ENCODE peak calls at places on chromosomes 6 and 20, in five cellular contexts. One of them, this sample, is unnamed.

GRCh38 chr6:18307006-18307405 is 42.7 kb upstream of the DEK start:
- DNase-seq in transverse colon: no peak
- DNase-seq in endothelial cell of umbilical vein: no peak
- DNase-seq in HepG2: no peak
- DNase-seq in spleen: no peak
- DNase-seq in this sample: no peak

GRCh38 chr6:2871102-2871501 is 29.4 kb upstream of the SERPINB1 start:
- DNase-seq in transverse colon: no peak
- DNase-seq in endothelial cell of umbilical vein: no peak
- DNase-seq in HepG2: no peak
- DNase-seq in spleen: no peak
- DNase-seq in this sample: no peak

GRCh38 chr20:62583424-62583920 is 58.8 kb upstream of the SLCO4A1 start:
- DNase-seq in transverse colon: no peak
- DNase-seq in endothelial cell of umbilical vein: no peak
- DNase-seq in HepG2: no peak
- DNase-seq in spleen: no peak
- DNase-seq in this sample: no peak

GRCh38 chr6:28281288-28282064 is at the start of gene PGBD1:
- DNase-seq in transverse colon: peak
- DNase-seq in endothelial cell of umbilical vein: peak
- DNase-seq in HepG2: peak
- DNase-seq in spleen: peak
- DNase-seq in this sample: peak

GRCh38 chr6:154246723-154247118 is 109.9 kb downstream of the IPCEF1 start:
- DNase-seq in transverse colon: no peak
- DNase-seq in endothelial cell of umbilical vein: no peak
- DNase-seq in HepG2: no peak
- DNase-seq in spleen: no peak
- DNase-seq in this sample: no peak

GRCh38 chr6:28734443-28734959 is 189.3 kb downstream of the TRIM27 start:
- DNase-seq in transverse colon: no peak
- DNase-seq in endothelial cell of umbilical vein: no peak
- DNase-seq in HepG2: no peak
- DNase-seq in spleen: no peak
- DNase-seq in this sample: no peak

GRCh38 chr6:53813096-53813495 is 18.3 kb downstream of the LRRC1 start:
- DNase-seq in transverse colon: peak
- DNase-seq in endothelial cell of umbilical vein: peak
- DNase-seq in HepG2: no peak
- DNase-seq in spleen: no peak
- DNase-seq in this sample: no peak

GRCh38 chr6:109174911-109175310 is 79.6 kb downstream of the CEP57L1 start:
- DNase-seq in transverse colon: no peak
- DNase-seq in endothelial cell of umbilical vein: no peak
- DNase-seq in HepG2: no peak
- DNase-seq in spleen: no peak
- DNase-seq in this sample: no peak

GRCh38 chr20:3239026-3239866 is at the start of gene SLC4A11:
- DNase-seq in transverse colon: peak
- DNase-seq in endothelial cell of umbilical vein: peak
- DNase-seq in HepG2: peak
- DNase-seq in spleen: peak
- DNase-seq in this sample: peak

GRCh38 chr6:44925100-44925739 is 402.9 kb upstream of the RUNX2 start:
- DNase-seq in transverse colon: no peak
- DNase-seq in endothelial cell of umbilical vein: peak
- DNase-seq in HepG2: peak
- DNase-seq in spleen: no peak
- DNase-seq in this sample: no peak

GRCh38 chr6:157235600-157236039 is 87.7 kb downstream of the TMEM242 start:
- DNase-seq in transverse colon: peak
- DNase-seq in endothelial cell of umbilical vein: peak
- DNase-seq in HepG2: peak
- DNase-seq in spleen: peak
- DNase-seq in this sample: peak

GRCh38 chr6:82259389-82259788 is 11.8 kb upstream of the IBTK start:
- DNase-seq in transverse colon: no peak
- DNase-seq in endothelial cell of umbilical vein: no peak
- DNase-seq in HepG2: no peak
- DNase-seq in spleen: no peak
- DNase-seq in this sample: no peak

GRCh38 chr6:157977176-157977804 is 4.4 kb upstream of the SYNJ2 start:
- DNase-seq in transverse colon: no peak
- DNase-seq in endothelial cell of umbilical vein: no peak
- DNase-seq in HepG2: no peak
- DNase-seq in spleen: no peak
- DNase-seq in this sample: no peak

GRCh38 chr20:4171538-4172116 is 156.3 kb upstream of the RNF24 start:
- DNase-seq in transverse colon: no peak
- DNase-seq in endothelial cell of umbilical vein: peak
- DNase-seq in HepG2: peak
- DNase-seq in spleen: no peak
- DNase-seq in this sample: no peak

DNA sequence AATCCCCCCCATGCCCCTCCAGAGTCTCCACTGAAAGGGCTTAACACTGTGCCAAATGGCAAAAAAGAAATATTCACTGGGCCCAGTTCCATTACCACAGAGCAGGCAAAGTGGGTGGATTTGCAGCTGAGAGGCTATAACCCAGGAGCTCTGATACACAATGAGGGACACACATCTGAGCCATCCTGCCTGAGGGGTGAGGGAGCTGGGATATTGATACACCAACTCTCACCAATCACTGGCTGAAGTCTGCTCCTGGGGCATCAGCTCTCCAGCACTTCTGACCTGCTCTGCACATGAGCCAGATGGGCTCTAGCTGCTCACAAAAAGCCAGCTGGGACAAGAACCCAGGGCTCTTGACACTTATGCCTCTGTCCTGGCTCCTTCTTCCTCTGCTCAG is 4.9 kb downstream of the BPIFB1 start:
- DNase-seq in transverse colon: no peak
- DNase-seq in endothelial cell of umbilical vein: no peak
- DNase-seq in HepG2: no peak
- DNase-seq in spleen: no peak
- DNase-seq in this sample: no peak
- TF ChIP-seq POLR2AphosphoS5 in transverse colon: no peak
- TF ChIP-seq POLR2AphosphoS5 in endothelial cell of umbilical vein: no peak
- TF ChIP-seq POLR2AphosphoS5 in HepG2: no peak
- TF ChIP-seq POLR2AphosphoS5 in spleen: no peak
- TF ChIP-seq POLR2AphosphoS5 in this sample: no peak

GRCh38 chr6:148508401-148509151 is 165.9 kb downstream of the SASH1 start:
- DNase-seq in transverse colon: no peak
- DNase-seq in endothelial cell of umbilical vein: peak
- DNase-seq in HepG2: no peak
- DNase-seq in spleen: no peak
- DNase-seq in this sample: no peak
- TF ChIP-seq POLR2A in transverse colon: peak
- TF ChIP-seq POLR2A in endothelial cell of umbilical vein: no peak
- TF ChIP-seq POLR2A in HepG2: no peak
- TF ChIP-seq POLR2A in spleen: no peak
- TF ChIP-seq POLR2A in this sample: no peak

GRCh38 chr6:33984466-33985332 is 161.2 kb downstream of the GRM4 start:
- DNase-seq in transverse colon: no peak
- DNase-seq in endothelial cell of umbilical vein: no peak
- DNase-seq in HepG2: no peak
- DNase-seq in spleen: peak
- DNase-seq in this sample: no peak

GRCh38 chr6:33981861-33982260 is 164.0 kb downstream of the GRM4 start:
- DNase-seq in transverse colon: no peak
- DNase-seq in endothelial cell of umbilical vein: no peak
- DNase-seq in HepG2: no peak
- DNase-seq in spleen: peak
- DNase-seq in this sample: no peak

GRCh38 chr6:33981421-33981820 is 164.5 kb downstream of the GRM4 start:
- DNase-seq in transverse colon: no peak
- DNase-seq in endothelial cell of umbilical vein: no peak
- DNase-seq in HepG2: no peak
- DNase-seq in spleen: peak
- DNase-seq in this sample: no peak

GRCh38 chr6:33983721-33984465 is 162.0 kb downstream of the GRM4 start:
- DNase-seq in transverse colon: no peak
- DNase-seq in endothelial cell of umbilical vein: no peak
- DNase-seq in HepG2: no peak
- DNase-seq in spleen: peak
- DNase-seq in this sample: no peak

DNA sequence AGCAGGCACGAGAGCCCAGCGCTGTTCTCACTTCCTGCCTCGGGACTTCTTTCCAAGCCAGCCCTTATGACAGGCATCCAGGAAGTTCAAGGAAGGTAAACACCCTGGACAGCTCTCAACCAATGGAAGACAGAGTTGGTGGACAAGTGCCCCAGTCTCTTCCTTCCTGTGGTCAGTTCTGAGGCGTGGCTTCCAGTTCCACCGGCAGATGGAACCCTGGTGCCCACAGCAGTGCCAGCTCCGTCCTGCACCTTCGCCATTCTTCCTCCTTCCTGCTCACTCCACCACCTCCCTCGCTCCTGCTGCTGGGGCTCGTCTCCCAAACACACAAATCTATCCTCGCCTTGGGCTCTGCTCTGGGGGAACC is 162.8 kb downstream of the GRM4 start:
- DNase-seq in transverse colon: peak
- DNase-seq in endothelial cell of umbilical vein: no peak
- DNase-seq in HepG2: peak
- DNase-seq in spleen: peak
- DNase-seq in this sample: no peak
- TF ChIP-seq POLR2AphosphoS5 in transverse colon: peak
- TF ChIP-seq POLR2AphosphoS5 in endothelial cell of umbilical vein: no peak
- TF ChIP-seq POLR2AphosphoS5 in HepG2: no peak
- TF ChIP-seq POLR2AphosphoS5 in spleen: peak
- TF ChIP-seq POLR2AphosphoS5 in this sample: no peak

DNA sequence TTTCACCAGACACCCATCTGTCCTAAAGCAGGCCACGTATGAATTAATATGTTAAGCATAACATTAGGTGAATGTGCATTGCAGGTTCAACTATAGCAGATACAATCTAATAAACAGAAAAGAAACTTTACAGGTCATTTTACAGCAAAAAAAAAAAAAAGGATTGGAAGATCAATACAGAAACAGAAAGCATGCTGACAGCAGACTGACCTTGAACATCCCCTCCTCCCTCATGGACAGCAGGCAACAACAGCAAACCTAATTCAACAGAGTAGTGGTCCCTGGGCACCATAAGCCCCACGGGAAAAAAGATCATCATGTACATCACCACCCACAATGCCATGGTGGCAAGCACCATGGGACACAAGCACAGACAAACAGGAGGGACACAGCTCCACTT is 12.1 kb upstream of the RAB22A start:
- DNase-seq in transverse colon: no peak
- DNase-seq in endothelial cell of umbilical vein: no peak
- DNase-seq in HepG2: no peak
- DNase-seq in spleen: no peak
- DNase-seq in this sample: no peak
- TF ChIP-seq POLR2A in transverse colon: no peak
- TF ChIP-seq POLR2A in endothelial cell of umbilical vein: no peak
- TF ChIP-seq POLR2A in HepG2: no peak
- TF ChIP-seq POLR2A in spleen: no peak
- TF ChIP-seq POLR2A in this sample: no peak

DNA sequence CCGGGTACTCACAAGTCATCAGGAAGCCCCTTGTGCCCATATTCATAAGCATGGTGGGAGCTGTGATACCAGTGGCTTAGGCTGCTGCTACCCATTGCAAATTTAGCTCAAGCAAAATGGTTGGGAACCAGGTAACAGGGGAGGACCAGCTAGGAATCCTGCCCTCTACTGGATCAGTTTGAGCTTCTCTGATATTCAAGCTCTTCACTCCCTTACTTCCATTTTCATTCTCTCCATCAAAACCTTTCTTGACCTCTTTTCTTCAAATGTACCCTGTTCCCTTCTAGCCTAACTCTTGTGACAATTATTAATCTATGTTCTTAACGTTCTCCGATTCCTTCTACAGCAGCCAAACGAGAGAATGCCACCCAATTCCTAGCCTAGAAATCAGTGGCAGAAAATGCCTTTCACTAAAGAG is 9.7 kb downstream of the NOL7 start:
- DNase-seq in transverse colon: no peak
- DNase-seq in endothelial cell of umbilical vein: peak
- DNase-seq in HepG2: peak
- DNase-seq in spleen: no peak
- DNase-seq in this sample: no peak
- TF ChIP-seq POLR2AphosphoS5 in transverse colon: no peak
- TF ChIP-seq POLR2AphosphoS5 in endothelial cell of umbilical vein: peak
- TF ChIP-seq POLR2AphosphoS5 in HepG2: no peak
- TF ChIP-seq POLR2AphosphoS5 in spleen: no peak
- TF ChIP-seq POLR2AphosphoS5 in this sample: no peak

GRCh38 chr6:113560376-113560775 is 296.8 kb upstream of the MARCKS start:
- DNase-seq in transverse colon: no peak
- DNase-seq in endothelial cell of umbilical vein: peak
- DNase-seq in HepG2: no peak
- DNase-seq in spleen: no peak
- DNase-seq in this sample: no peak

GRCh38 chr6:113565306-113565705 is 291.8 kb upstream of the MARCKS start:
- DNase-seq in transverse colon: no peak
- DNase-seq in endothelial cell of umbilical vein: no peak
- DNase-seq in HepG2: no peak
- DNase-seq in spleen: no peak
- DNase-seq in this sample: no peak

GRCh38 chr6:113562248-113562647 is 294.9 kb upstream of the MARCKS start:
- DNase-seq in transverse colon: no peak
- DNase-seq in endothelial cell of umbilical vein: no peak
- DNase-seq in HepG2: no peak
- DNase-seq in spleen: no peak
- DNase-seq in this sample: no peak

GRCh38 chr6:113560908-113561307 is 296.2 kb upstream of the MARCKS start:
- DNase-seq in transverse colon: no peak
- DNase-seq in endothelial cell of umbilical vein: peak
- DNase-seq in HepG2: no peak
- DNase-seq in spleen: no peak
- DNase-seq in this sample: no peak

GRCh38 chr6:113564401-113565161 is 292.6 kb upstream of the MARCKS start:
- DNase-seq in transverse colon: peak
- DNase-seq in endothelial cell of umbilical vein: peak
- DNase-seq in HepG2: peak
- DNase-seq in spleen: peak
- DNase-seq in this sample: peak
- TF ChIP-seq POLR2A in transverse colon: no peak
- TF ChIP-seq POLR2A in endothelial cell of umbilical vein: no peak
- TF ChIP-seq POLR2A in HepG2: no peak
- TF ChIP-seq POLR2A in spleen: no peak
- TF ChIP-seq POLR2A in this sample: no peak

GRCh38 chr6:37102299-37103168 is 67.4 kb upstream of the PIM1 start:
- DNase-seq in transverse colon: peak
- DNase-seq in endothelial cell of umbilical vein: peak
- DNase-seq in HepG2: peak
- DNase-seq in spleen: peak
- DNase-seq in this sample: peak

GRCh38 chr6:37101991-37102298 is 68.0 kb upstream of the PIM1 start:
- DNase-seq in transverse colon: no peak
- DNase-seq in endothelial cell of umbilical vein: no peak
- DNase-seq in HepG2: no peak
- DNase-seq in spleen: no peak
- DNase-seq in this sample: no peak

GRCh38 chr6:37097335-37097734 is 72.6 kb upstream of the PIM1 start:
- DNase-seq in transverse colon: no peak
- DNase-seq in endothelial cell of umbilical vein: no peak
- DNase-seq in HepG2: no peak
- DNase-seq in spleen: no peak
- DNase-seq in this sample: no peak

GRCh38 chr6:37100740-37101139 is 69.2 kb upstream of the PIM1 start:
- DNase-seq in transverse colon: no peak
- DNase-seq in endothelial cell of umbilical vein: no peak
- DNase-seq in HepG2: no peak
- DNase-seq in spleen: no peak
- DNase-seq in this sample: no peak

GRCh38 chr6:37099442-37099841 is 70.5 kb upstream of the PIM1 start:
- DNase-seq in transverse colon: no peak
- DNase-seq in endothelial cell of umbilical vein: no peak
- DNase-seq in HepG2: peak
- DNase-seq in spleen: no peak
- DNase-seq in this sample: peak
- TF ChIP-seq POLR2AphosphoS5 in transverse colon: no peak
- TF ChIP-seq POLR2AphosphoS5 in endothelial cell of umbilical vein: no peak
- TF ChIP-seq POLR2AphosphoS5 in HepG2: no peak
- TF ChIP-seq POLR2AphosphoS5 in spleen: no peak
- TF ChIP-seq POLR2AphosphoS5 in this sample: peak